ENCODE peak calls at places on chromosomes 4 and X, in ten cellular contexts. M is SK-N-SH, L is skeletal muscle cell, S is A549, Z is astrocyte, J is Peyer's patch, W is psoas muscle, U is body of pancreas, G is HL-60, K is spleen. R is an unnamed sample.

GRCh38 chrX:124260845-124261244 is 71.6 kb upstream of the TEX13D start:
- DNase-seq in W (no peak), S (no peak), M (no peak), J (no peak), L (no peak), Z (no peak), K (no peak), G (peak), U (no peak), R (no peak)

GRCh38 chr4:153661215-153661822 is 22.8 kb upstream of the TLR2 start:
- DNase-seq in G (peak), L (peak), K (no peak), S (no peak), U (no peak), M (no peak), J (no peak), Z (no peak), W (no peak), R (peak)

GRCh38 chr4:10625130-10625529 is 59.4 kb downstream of the CLNK start:
- DNase-seq in M (no peak), W (no peak), L (no peak), Z (no peak), S (no peak), U (peak), G (no peak), J (no peak), K (no peak), R (no peak)

GRCh38 chr4:159829184-159829583 is 726.3 kb downstream of the RAPGEF2 start:
- DNase-seq in L (no peak), M (no peak), W (no peak), G (no peak), J (no peak), K (no peak), Z (no peak), U (no peak), S (no peak), R (no peak)

GRCh38 chr4:142443469-142443868 is 402.6 kb downstream of the INPP4B start:
- DNase-seq in G (no peak), M (no peak), J (no peak), W (no peak), Z (no peak), K (no peak), U (no peak), L (no peak), S (no peak), R (no peak)

GRCh38 chr4:73836373-73837269 is at the start of gene CXCL6:
- DNase-seq in L (no peak), G (no peak), M (no peak), J (peak), S (no peak), U (peak), W (peak), Z (no peak), K (peak), R (peak)

GRCh38 chrX:108312938-108313337 is 125.3 kb downstream of the COL4A6 start:
- DNase-seq in W (peak), U (no peak), M (no peak), L (no peak), S (peak), Z (peak), G (no peak), K (no peak), J (no peak), R (peak)

GRCh38 chrX:19630228-19630627 is 114.9 kb upstream of the MAP3K15 start:
- DNase-seq in S (no peak), W (no peak), J (no peak), K (no peak), U (no peak), Z (no peak), G (no peak), L (no peak), M (no peak), R (no peak)

GRCh38 chr4:8221985-8222384 is 22.9 kb downstream of the SH3TC1 start:
- DNase-seq in J (no peak), L (no peak), M (no peak), W (no peak), Z (no peak), U (no peak), G (no peak), S (no peak), K (no peak), R (no peak)

GRCh38 chr4:8220661-8221446 is 21.8 kb downstream of the SH3TC1 start:
- DNase-seq in W (no peak), J (no peak), L (no peak), M (no peak), G (no peak), K (no peak), U (no peak), S (no peak), Z (no peak), R (no peak)

GRCh38 chr4:8219236-8219635 is 20.1 kb downstream of the SH3TC1 start:
- DNase-seq in K (no peak), S (no peak), U (no peak), J (no peak), Z (no peak), L (no peak), G (no peak), W (no peak), M (peak), R (no peak)

GRCh38 chr4:8222609-8223391 is 23.7 kb downstream of the SH3TC1 start:
- DNase-seq in L (no peak), G (no peak), J (no peak), W (no peak), Z (no peak), S (no peak), M (peak), U (no peak), K (no peak), R (no peak)

DNA sequence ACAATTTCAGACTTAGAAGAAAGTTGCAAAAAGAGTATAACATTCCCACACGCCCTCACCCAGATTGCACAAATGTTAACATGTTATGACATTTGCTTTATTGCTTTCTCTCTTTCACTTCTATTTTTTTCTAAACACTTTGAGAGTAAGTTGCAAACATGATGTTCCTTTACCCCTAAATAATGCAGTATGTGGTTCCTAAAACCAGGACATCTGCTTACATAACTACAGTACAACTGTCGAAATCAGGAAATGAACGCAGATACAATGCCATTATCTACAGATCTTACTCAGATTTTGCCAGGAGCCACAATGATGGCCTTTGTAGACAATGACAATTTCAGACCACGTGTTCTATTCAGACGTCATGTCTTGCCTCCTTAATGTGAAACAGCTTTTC is 22.4 kb downstream of the SH3TC1 start:
- DNase-seq in M (peak), U (no peak), W (no peak), L (peak), Z (peak), S (no peak), K (no peak), G (peak), J (no peak), R (peak)
- H3K4me3 ChIP-seq in M (no peak), U (no peak), W (no peak), L (no peak), Z (no peak), S (no peak), K (no peak), G (no peak), J (no peak), R (no peak)

GRCh38 chrX:48538641-48539344 is 721 bp upstream of the TBC1D25 start:
- DNase-seq in S (no peak), M (no peak), L (no peak), Z (no peak), W (no peak), U (no peak), J (no peak), K (peak), G (no peak), R (no peak)
- H3K4me3 ChIP-seq in S (peak), M (peak), L (peak), Z (no peak), W (peak), U (no peak), J (no peak), K (no peak), G (no peak), R (peak)

GRCh38 chr4:100519205-100519604 is 1.4 kb upstream of the EMCN start:
- DNase-seq in J (no peak), K (no peak), S (no peak), G (no peak), U (no peak), W (no peak), L (no peak), M (no peak), Z (no peak), R (no peak)

GRCh38 chr4:100511906-100512305 is 5.9 kb downstream of the EMCN start:
- DNase-seq in U (no peak), K (no peak), L (no peak), J (no peak), S (no peak), M (no peak), G (no peak), Z (no peak), W (no peak), R (no peak)

GRCh38 chr4:100517864-100518341 is at the start of gene EMCN:
- DNase-seq in G (no peak), L (peak), W (no peak), Z (no peak), K (no peak), M (no peak), U (no peak), S (no peak), J (no peak), R (peak)

GRCh38 chr4:100510551-100510950 is 7.3 kb downstream of the EMCN start:
- DNase-seq in W (no peak), M (no peak), S (no peak), Z (no peak), U (no peak), J (no peak), K (no peak), L (no peak), G (no peak), R (peak)

GRCh38 chr4:100516225-100516624 is 1.6 kb downstream of the EMCN start:
- DNase-seq in M (no peak), Z (no peak), W (no peak), J (no peak), K (no peak), L (no peak), U (no peak), G (no peak), S (no peak), R (no peak)
- H3K4me3 ChIP-seq in M (no peak), Z (no peak), W (peak), J (no peak), K (no peak), L (no peak), U (no peak), G (no peak), S (no peak), R (no peak)

DNA sequence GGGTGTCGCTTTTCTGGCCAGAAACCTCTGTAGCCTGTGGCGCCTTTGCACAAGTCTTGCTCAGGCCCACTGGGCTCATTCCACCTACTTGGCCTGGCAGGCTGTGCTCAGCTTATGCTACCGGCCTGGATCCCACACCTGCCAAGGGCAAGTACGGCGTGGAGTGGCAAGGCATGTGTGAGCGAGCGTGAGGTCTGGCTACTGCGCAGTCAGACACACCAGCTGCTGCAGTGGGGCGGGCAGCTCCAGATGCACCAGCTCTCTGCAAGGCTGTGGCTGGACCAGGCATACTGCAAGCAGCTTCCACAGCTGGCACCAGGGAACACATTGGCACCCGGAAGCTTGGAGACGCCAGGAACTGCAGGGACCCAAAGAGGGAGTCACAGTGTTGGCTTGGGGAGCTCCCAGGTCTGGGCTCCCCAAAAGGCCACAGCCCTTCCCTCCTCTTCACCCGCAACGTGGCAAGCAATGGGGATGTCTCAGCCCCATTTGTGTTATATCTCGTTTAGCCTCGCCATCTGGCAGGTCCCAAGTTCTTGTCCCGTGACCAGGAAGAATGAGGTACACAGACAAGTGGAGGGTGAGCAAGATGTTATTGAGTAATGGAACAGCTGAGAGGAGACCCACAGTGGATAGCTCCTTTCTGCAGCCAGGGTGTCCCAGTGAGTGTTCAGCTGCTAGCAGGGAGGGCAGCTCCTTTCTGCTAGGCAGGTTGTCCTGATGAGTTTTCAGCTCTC is 3.8 kb upstream of the FBXW7 start:
- DNase-seq in K (no peak), J (no peak), W (no peak), L (no peak), G (no peak), S (no peak), U (no peak), Z (no peak), M (no peak), R (no peak)
- H3K4me3 ChIP-seq in K (no peak), J (no peak), W (no peak), L (no peak), G (no peak), S (no peak), U (no peak), Z (no peak), M (no peak), R (no peak)

GRCh38 chr4:93384897-93385296 is 443.7 kb upstream of the ATOH1 start:
- DNase-seq in U (no peak), L (no peak), M (no peak), G (no peak), S (peak), K (no peak), J (no peak), W (no peak), Z (peak), R (no peak)

DNA sequence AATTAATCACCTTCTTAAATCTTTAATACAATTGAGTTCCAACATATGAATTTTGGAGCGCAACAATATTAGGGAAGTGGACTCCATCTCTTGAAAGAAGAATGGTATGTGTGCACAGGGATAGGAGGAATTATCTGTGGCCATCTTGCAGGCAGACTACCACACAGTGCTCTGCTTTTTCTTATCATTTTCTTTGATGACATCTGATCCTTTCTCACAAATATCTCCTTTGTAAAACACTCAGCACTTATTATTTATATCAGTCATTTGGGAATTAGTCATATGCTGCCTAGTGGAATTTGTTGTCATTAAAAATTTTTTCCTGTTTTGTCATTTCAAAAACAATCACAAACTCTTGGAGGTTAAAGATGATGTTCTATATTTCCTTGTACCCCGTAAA is 444.3 kb upstream of the ATOH1 start:
- DNase-seq in W (no peak), L (no peak), U (no peak), K (no peak), J (no peak), G (no peak), S (peak), Z (no peak), M (no peak), R (no peak)
- H3K4me3 ChIP-seq in W (no peak), L (no peak), U (no peak), K (no peak), J (no peak), G (no peak), S (no peak), Z (no peak), M (no peak), R (no peak)

GRCh38 chr4:25076625-25077413 is 46.1 kb upstream of the LGI2 start:
- DNase-seq in U (no peak), M (no peak), G (no peak), W (no peak), K (peak), J (no peak), Z (no peak), L (no peak), S (no peak), R (peak)
- H3K4me3 ChIP-seq in U (no peak), M (no peak), G (no peak), W (no peak), K (no peak), J (no peak), Z (no peak), L (no peak), S (no peak), R (no peak)

DNA sequence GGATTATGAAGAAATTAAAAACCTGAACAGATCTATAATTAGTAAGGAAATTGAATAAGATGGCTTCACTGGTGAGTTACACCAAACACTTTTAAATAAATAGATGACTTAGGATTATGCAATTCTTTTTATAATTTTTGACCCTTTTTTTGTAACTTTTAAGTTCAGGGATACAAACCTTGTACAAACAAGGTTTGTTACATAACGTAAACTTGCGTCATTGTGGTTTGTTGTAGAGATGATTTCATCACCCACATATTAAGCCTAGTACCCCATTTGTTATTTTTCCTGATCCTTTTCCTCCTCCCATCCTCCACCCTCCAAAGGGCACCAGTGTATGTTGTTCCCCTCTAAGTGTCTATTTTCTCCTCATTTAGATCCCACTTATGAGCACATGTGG is 75.7 kb downstream of the CPEB2 start:
- DNase-seq in J (no peak), K (no peak), W (no peak), Z (peak), M (no peak), S (peak), U (no peak), L (peak), G (peak), R (peak)
- H3K4me3 ChIP-seq in J (no peak), K (no peak), W (no peak), Z (no peak), M (no peak), S (no peak), U (no peak), L (no peak), G (no peak), R (no peak)

DNA sequence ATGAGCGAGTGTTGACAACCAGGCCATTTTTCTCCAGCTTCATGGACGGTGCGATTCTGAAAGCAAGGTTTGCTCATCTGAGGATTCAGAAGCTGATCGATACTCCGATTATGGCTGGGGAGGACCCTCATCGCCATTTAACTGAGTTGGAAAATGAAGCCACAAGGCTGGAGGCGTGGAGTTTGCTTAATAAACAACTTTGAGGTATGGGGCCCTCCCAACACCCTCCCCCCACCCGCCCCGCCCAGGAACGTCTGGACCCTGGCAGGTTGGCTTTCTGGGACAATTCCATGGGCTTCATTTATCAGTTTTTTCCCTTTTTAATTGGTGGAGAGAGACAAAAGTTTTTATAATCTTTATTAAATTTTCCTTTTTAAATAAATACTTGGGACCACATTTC is 52.5 kb downstream of the C4orf51 start:
- DNase-seq in U (no peak), K (no peak), S (no peak), G (no peak), L (no peak), Z (no peak), J (no peak), M (no peak), W (no peak), R (no peak)
- H3K4me3 ChIP-seq in U (peak), K (peak), S (peak), G (peak), L (peak), Z (peak), J (peak), M (no peak), W (peak), R (peak)

GRCh38 chrX:140764401-140764919 is 54.9 kb downstream of the LINC00632 start:
- DNase-seq in G (no peak), L (no peak), M (peak), S (peak), K (no peak), J (no peak), W (peak), U (peak), Z (peak), R (peak)
- H3K4me3 ChIP-seq in G (no peak), L (peak), M (no peak), S (peak), K (no peak), J (peak), W (peak), U (no peak), Z (peak), R (peak)